ENCODE peak calls at places on chromosomes 12 and 14, in five cellular contexts. J, X, G, Y and O are unnamed samples.

GRCh38 chr14:20905661-20906060 is 14.5 kb downstream of the RNASE3 start:
- DNase-seq in X (no peak), Y (no peak), G (no peak), J (no peak), O (peak)

GRCh38 chr12:52580496-52580895 is 6.9 kb upstream of the KRT74 start:
- DNase-seq in G (no peak), X (no peak), J (no peak), Y (no peak), O (no peak)

GRCh38 chr12:130993759-130994670 is 40.3 kb downstream of the ADGRD1 start:
- DNase-seq in X (peak), J (no peak), G (no peak), Y (no peak), O (no peak)

GRCh38 chr12:19648173-19648572 is 208.9 kb downstream of the AEBP2 start:
- DNase-seq in J (peak), X (no peak), G (no peak), Y (no peak), O (peak)

GRCh38 chr12:28320353-28320752 is 130.1 kb downstream of the CCDC91 start:
- DNase-seq in J (peak), Y (no peak), G (no peak), X (no peak), O (no peak)

GRCh38 chr14:33850826-33851225 is 100.0 kb downstream of the EGLN3 start:
- DNase-seq in J (no peak), Y (no peak), X (no peak), G (no peak), O (no peak)

GRCh38 chr14:94903338-94903737 is 133.4 kb upstream of the GSC start:
- DNase-seq in J (no peak), G (no peak), X (no peak), Y (no peak), O (no peak)

GRCh38 chr12:64526859-64527258 is 74.9 kb downstream of the TBK1 start:
- DNase-seq in Y (no peak), G (no peak), X (no peak), J (no peak), O (no peak)

GRCh38 chr12:115599251-115599811 is 678.2 kb downstream of the MED13L start:
- DNase-seq in Y (no peak), J (no peak), X (no peak), G (no peak), O (no peak)

GRCh38 chr12:52066346-52067080 is 3.3 kb upstream of the ATG101 start:
- DNase-seq in Y (no peak), G (no peak), J (no peak), X (no peak), O (peak)

GRCh38 chr14:58467575-58467974 is 40.1 kb downstream of the KIAA0586 start:
- DNase-seq in G (no peak), X (no peak), Y (no peak), J (no peak), O (no peak)

GRCh38 chr14:75978249-75978731 is 3.5 kb downstream of the TGFB3 start:
- DNase-seq in G (no peak), X (no peak), Y (peak), J (no peak), O (no peak)

GRCh38 chr14:55537782-55538181 is 42.2 kb upstream of the KTN1 start:
- DNase-seq in Y (no peak), G (no peak), X (no peak), J (no peak), O (no peak)

GRCh38 chr14:71595441-71595840 is 336.8 kb upstream of the RGS6 start:
- DNase-seq in X (no peak), J (no peak), Y (no peak), G (no peak), O (no peak)

GRCh38 chr12:46167412-46167811 is 101.4 kb downstream of the SLC38A1 start:
- DNase-seq in J (no peak), G (no peak), X (no peak), Y (no peak), O (no peak)

GRCh38 chr12:17352164-17352563 is 737.8 kb downstream of the RERGL start:
- DNase-seq in X (no peak), G (no peak), Y (no peak), J (no peak), O (no peak)

GRCh38 chr14:65230287-65230728 is 128.0 kb upstream of the MAX start:
- DNase-seq in Y (peak), G (no peak), J (peak), X (no peak), O (no peak)

GRCh38 chr12:30795660-30796507 is 41.1 kb upstream of the CAPRIN2 start:
- DNase-seq in Y (peak), J (peak), G (peak), X (peak), O (peak)

GRCh38 chr12:6914246-6914947 is at the start of gene ENO2:
- DNase-seq in Y (peak), X (peak), J (peak), G (no peak), O (peak)
- TF ChIP-seq POLR2A in Y (no peak), X (no peak), J (no peak), G (no peak), O (no peak)

DNA sequence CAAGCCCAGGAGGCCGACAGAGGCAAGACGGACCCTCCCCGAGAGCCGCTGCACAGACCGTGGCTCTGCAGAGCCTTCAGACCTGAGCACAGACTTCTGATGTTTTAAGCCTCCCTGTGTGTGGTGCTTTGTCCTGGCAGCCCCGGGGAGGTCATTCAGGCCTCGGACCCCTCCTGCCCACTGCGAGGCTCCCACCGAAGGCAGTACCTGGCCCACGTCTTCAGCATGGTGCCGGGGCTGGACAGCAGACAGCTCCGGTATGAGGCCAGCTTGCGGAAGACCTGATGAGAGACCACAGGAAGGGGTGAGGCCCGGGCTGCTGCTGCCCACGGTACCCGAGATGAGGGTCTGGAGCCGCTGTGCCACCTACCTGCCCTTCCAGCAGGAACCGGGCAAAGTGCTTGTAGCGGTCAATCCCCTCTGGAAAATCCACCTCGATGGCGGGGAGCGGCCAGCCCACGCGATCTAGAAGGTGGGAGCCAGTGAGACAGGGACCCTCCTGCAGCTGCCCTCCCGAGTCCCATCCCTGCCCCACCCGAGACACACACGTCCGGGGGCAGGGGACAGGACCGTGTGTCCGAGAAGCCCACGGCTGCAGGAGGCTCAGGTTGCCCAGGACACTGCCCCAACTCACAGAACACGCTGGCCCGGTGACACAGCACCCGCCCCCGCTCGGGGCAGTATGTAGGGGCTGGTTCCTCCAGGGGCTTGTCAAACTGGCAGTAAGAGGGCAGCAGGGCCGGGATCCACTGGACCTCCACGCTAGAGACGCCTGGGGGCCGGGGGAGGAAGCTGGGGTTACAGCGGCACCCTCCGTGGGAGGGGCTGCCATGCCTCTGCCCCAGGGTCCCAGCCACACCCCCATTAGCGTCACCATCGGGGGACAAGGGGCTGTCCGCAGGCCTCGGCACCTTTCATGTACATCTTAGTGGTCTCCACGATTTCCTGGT is 35.6 kb upstream of the UBC start:
- DNase-seq in X (no peak), Y (no peak), G (no peak), J (no peak), O (no peak)
- TF ChIP-seq POLR2A in X (no peak), Y (no peak), G (no peak), J (no peak), O (no peak)

GRCh38 chr12:12786716-12787601 is 1.5 kb downstream of the APOLD1 start:
- DNase-seq in Y (peak), G (peak), X (peak), J (peak), O (peak)
- TF ChIP-seq POLR2A in Y (no peak), G (peak), X (peak), J (peak), O (peak)

GRCh38 chr14:50562841-50563240 is 2.9 kb downstream of the ATL1 start:
- DNase-seq in J (no peak), G (no peak), Y (no peak), X (no peak), O (no peak)

GRCh38 chr14:50559990-50560928 is at the start of gene ATL1:
- DNase-seq in J (peak), X (peak), Y (peak), G (peak), O (peak)

DNA sequence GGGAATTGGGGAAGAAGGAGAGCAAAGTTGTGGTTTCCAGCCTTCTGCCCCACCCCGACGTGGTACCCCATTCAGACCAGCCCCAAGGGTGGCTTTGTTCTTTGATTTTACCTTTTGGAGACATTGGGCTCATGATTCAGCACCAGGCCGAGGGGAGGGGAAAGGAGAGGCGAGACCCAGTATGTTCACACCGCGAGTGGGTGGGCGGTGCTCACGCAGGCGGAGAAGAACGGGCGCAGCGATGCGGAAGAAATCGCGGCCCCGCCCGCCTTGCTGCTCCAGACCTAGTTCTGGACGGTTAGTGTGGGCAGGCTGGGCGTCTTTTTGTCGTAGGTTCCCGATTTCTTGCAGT is 960 bp downstream of the ATL1 start:
- DNase-seq in X (peak), G (peak), J (peak), Y (peak), O (peak)
- TF ChIP-seq POLR2A in X (no peak), G (peak), J (no peak), Y (no peak), O (no peak)

GRCh38 chr14:103520657-103521437 is 1.8 kb downstream of the CKB start:
- DNase-seq in Y (peak), G (peak), X (peak), J (peak), O (peak)
- TF ChIP-seq POLR2A in Y (no peak), G (no peak), X (peak), J (no peak), O (no peak)

GRCh38 chr12:57526477-57527126 is 4.0 kb downstream of the MBD6 start:
- DNase-seq in Y (no peak), X (no peak), G (no peak), J (no peak), O (no peak)
- TF ChIP-seq POLR2A in Y (no peak), X (no peak), G (no peak), J (no peak), O (no peak)

GRCh38 chr12:57546438-57547365 is at the start of gene DCTN2:
- DNase-seq in Y (peak), J (peak), G (peak), X (peak), O (peak)
- TF ChIP-seq POLR2A in Y (no peak), J (no peak), G (peak), X (peak), O (no peak)